ENCODE peak calls at places on chromosomes 4 and X, in nine cellular contexts. One of them, this sample, is unnamed.

GRCh38 chrX:66012094-66012534 is 27.8 kb downstream of the VSIG4 start:
- DNase-seq in transverse colon: peak; percentile 23
- DNase-seq in K562: peak; percentile 60
- DNase-seq in A549: no peak
- DNase-seq in stomach: peak; percentile 31
- DNase-seq in right lobe of liver: no peak
- DNase-seq in Peyer's patch: no peak
- DNase-seq in uterus: no peak
- DNase-seq in tibial nerve: no peak
- DNase-seq in this sample: no peak

GRCh38 chr4:84258905-84259830 is 239.9 kb downstream of the NKX6-1 start:
- DNase-seq in transverse colon: no peak
- DNase-seq in K562: peak; percentile 26
- DNase-seq in A549: peak; percentile 1
- DNase-seq in stomach: no peak
- DNase-seq in right lobe of liver: no peak
- DNase-seq in Peyer's patch: no peak
- DNase-seq in uterus: no peak
- DNase-seq in tibial nerve: no peak
- DNase-seq in this sample: no peak

GRCh38 chr4:153616005-153616555 is 68.0 kb upstream of the TLR2 start:
- DNase-seq in transverse colon: no peak
- DNase-seq in K562: no peak
- DNase-seq in A549: no peak
- DNase-seq in stomach: no peak
- DNase-seq in right lobe of liver: no peak
- DNase-seq in Peyer's patch: no peak
- DNase-seq in uterus: no peak
- DNase-seq in tibial nerve: no peak
- DNase-seq in this sample: no peak

GRCh38 chr4:96228463-96228862 is 388.6 kb downstream of the PDHA2 start:
- DNase-seq in transverse colon: no peak
- DNase-seq in K562: no peak
- DNase-seq in A549: no peak
- DNase-seq in stomach: no peak
- DNase-seq in right lobe of liver: no peak
- DNase-seq in Peyer's patch: no peak
- DNase-seq in uterus: no peak
- DNase-seq in tibial nerve: no peak
- DNase-seq in this sample: no peak

GRCh38 chr4:53098681-53099121 is 236.6 kb downstream of the RASL11B start:
- DNase-seq in transverse colon: no peak
- DNase-seq in K562: no peak
- DNase-seq in A549: no peak
- DNase-seq in stomach: no peak
- DNase-seq in right lobe of liver: no peak
- DNase-seq in Peyer's patch: no peak
- DNase-seq in uterus: no peak
- DNase-seq in tibial nerve: no peak
- DNase-seq in this sample: no peak

GRCh38 chrX:33207056-33207455 is 4.3 kb downstream of the DMD start:
- DNase-seq in transverse colon: no peak
- DNase-seq in K562: no peak
- DNase-seq in A549: no peak
- DNase-seq in stomach: no peak
- DNase-seq in right lobe of liver: no peak
- DNase-seq in Peyer's patch: no peak
- DNase-seq in uterus: no peak
- DNase-seq in tibial nerve: no peak
- DNase-seq in this sample: no peak

GRCh38 chrX:153732406-153732805 is 7.8 kb downstream of the ABCD1 start:
- DNase-seq in transverse colon: no peak
- DNase-seq in K562: no peak
- DNase-seq in A549: no peak
- DNase-seq in stomach: no peak
- DNase-seq in right lobe of liver: no peak
- DNase-seq in Peyer's patch: no peak
- DNase-seq in uterus: no peak
- DNase-seq in tibial nerve: no peak
- DNase-seq in this sample: no peak

GRCh38 chrX:1384738-1385250 is 7.1 kb downstream of the SLC25A6 start:
- DNase-seq in transverse colon: no peak
- DNase-seq in K562: peak; percentile 30
- DNase-seq in A549: no peak
- DNase-seq in stomach: no peak
- DNase-seq in right lobe of liver: no peak
- DNase-seq in Peyer's patch: no peak
- DNase-seq in uterus: no peak
- DNase-seq in tibial nerve: no peak
- DNase-seq in this sample: peak; percentile 72

GRCh38 chr4:165634766-165635165 is 238.3 kb upstream of the TLL1 start:
- DNase-seq in transverse colon: no peak
- DNase-seq in K562: no peak
- DNase-seq in A549: no peak
- DNase-seq in stomach: no peak
- DNase-seq in right lobe of liver: no peak
- DNase-seq in Peyer's patch: no peak
- DNase-seq in uterus: no peak
- DNase-seq in tibial nerve: no peak
- DNase-seq in this sample: no peak

GRCh38 chrX:3191186-3191585 is 149.9 kb downstream of the ARSF start:
- DNase-seq in transverse colon: no peak
- DNase-seq in K562: no peak
- DNase-seq in A549: no peak
- DNase-seq in stomach: no peak
- DNase-seq in right lobe of liver: no peak
- DNase-seq in Peyer's patch: no peak
- DNase-seq in uterus: no peak
- DNase-seq in tibial nerve: no peak
- DNase-seq in this sample: no peak

GRCh38 chr4:40976343-40976742 is 226.6 kb downstream of the NSUN7 start:
- DNase-seq in transverse colon: peak; percentile 25
- DNase-seq in K562: peak; percentile 32
- DNase-seq in A549: peak; percentile 14
- DNase-seq in stomach: peak; percentile 43
- DNase-seq in right lobe of liver: no peak
- DNase-seq in Peyer's patch: no peak
- DNase-seq in uterus: no peak
- DNase-seq in tibial nerve: no peak
- DNase-seq in this sample: no peak

GRCh38 chr4:7196731-7197130 is 4.4 kb downstream of the SORCS2 start:
- DNase-seq in transverse colon: no peak
- DNase-seq in K562: no peak
- DNase-seq in A549: no peak
- DNase-seq in stomach: no peak
- DNase-seq in right lobe of liver: no peak
- DNase-seq in Peyer's patch: no peak
- DNase-seq in uterus: peak; percentile 4
- DNase-seq in tibial nerve: peak; percentile 4
- DNase-seq in this sample: no peak

GRCh38 chr4:47213971-47214370 is 182.6 kb downstream of the GABRB1 start:
- DNase-seq in transverse colon: no peak
- DNase-seq in K562: no peak
- DNase-seq in A549: no peak
- DNase-seq in stomach: no peak
- DNase-seq in right lobe of liver: no peak
- DNase-seq in Peyer's patch: no peak
- DNase-seq in uterus: no peak
- DNase-seq in tibial nerve: no peak
- DNase-seq in this sample: no peak

GRCh38 chrX:80431502-80431832 is 11.2 kb downstream of the TENT5D start:
- DNase-seq in transverse colon: no peak
- DNase-seq in K562: no peak
- DNase-seq in A549: no peak
- DNase-seq in stomach: no peak
- DNase-seq in right lobe of liver: no peak
- DNase-seq in Peyer's patch: no peak
- DNase-seq in uterus: no peak
- DNase-seq in tibial nerve: no peak
- DNase-seq in this sample: no peak

GRCh38 chrX:80432441-80432840 is 12.2 kb downstream of the TENT5D start:
- DNase-seq in transverse colon: no peak
- DNase-seq in K562: no peak
- DNase-seq in A549: no peak
- DNase-seq in stomach: no peak
- DNase-seq in right lobe of liver: no peak
- DNase-seq in Peyer's patch: no peak
- DNase-seq in uterus: no peak
- DNase-seq in tibial nerve: no peak
- DNase-seq in this sample: no peak

GRCh38 chrX:80432863-80433262 is 12.6 kb downstream of the TENT5D start:
- DNase-seq in transverse colon: no peak
- DNase-seq in K562: no peak
- DNase-seq in A549: no peak
- DNase-seq in stomach: no peak
- DNase-seq in right lobe of liver: no peak
- DNase-seq in Peyer's patch: no peak
- DNase-seq in uterus: no peak
- DNase-seq in tibial nerve: no peak
- DNase-seq in this sample: no peak

DNA sequence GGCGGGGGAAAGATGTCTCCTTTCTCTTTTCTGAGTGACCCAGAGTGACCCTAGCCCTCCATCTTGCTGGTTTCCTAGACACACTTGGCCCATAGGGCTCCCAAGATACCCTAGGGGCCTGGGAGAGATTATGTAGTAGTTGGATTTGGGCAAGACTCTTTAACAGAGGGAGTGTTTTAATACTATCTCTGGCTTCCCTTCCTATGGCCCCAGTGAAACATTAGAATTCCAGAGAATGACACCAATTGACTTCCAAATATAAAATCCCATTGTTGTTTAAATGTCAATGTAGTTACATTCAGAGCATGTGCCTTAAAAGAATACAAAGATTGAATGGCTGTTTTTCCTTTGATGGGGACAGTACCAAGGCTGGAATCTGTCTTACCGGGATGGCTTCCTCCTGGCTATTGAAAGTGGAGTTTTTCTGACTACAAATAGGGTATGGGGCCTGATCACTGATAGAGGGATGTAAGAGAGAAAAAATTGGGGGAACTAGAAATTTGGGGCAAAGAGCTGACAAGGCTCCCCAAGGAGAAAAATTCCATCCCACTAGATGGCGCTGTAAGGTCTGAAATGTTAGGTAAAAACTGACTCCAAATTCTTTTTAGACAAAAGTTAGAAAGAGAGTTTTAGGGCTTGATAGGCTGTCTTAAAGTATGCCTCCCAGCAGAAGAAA is 10.7 kb downstream of the TENT5D start:
- DNase-seq in transverse colon: no peak
- DNase-seq in K562: peak; percentile 47
- DNase-seq in A549: no peak
- DNase-seq in stomach: no peak
- DNase-seq in right lobe of liver: no peak
- DNase-seq in Peyer's patch: no peak
- DNase-seq in uterus: no peak
- DNase-seq in tibial nerve: no peak
- DNase-seq in this sample: no peak
- TF ChIP-seq CTCF in transverse colon: no peak
- TF ChIP-seq CTCF in K562: peak; percentile 10
- TF ChIP-seq CTCF in A549: no peak
- TF ChIP-seq CTCF in stomach: no peak
- TF ChIP-seq CTCF in right lobe of liver: peak; percentile 50
- TF ChIP-seq CTCF in Peyer's patch: no peak
- TF ChIP-seq CTCF in uterus: no peak
- TF ChIP-seq CTCF in tibial nerve: no peak
- TF ChIP-seq CTCF in this sample: no peak

DNA sequence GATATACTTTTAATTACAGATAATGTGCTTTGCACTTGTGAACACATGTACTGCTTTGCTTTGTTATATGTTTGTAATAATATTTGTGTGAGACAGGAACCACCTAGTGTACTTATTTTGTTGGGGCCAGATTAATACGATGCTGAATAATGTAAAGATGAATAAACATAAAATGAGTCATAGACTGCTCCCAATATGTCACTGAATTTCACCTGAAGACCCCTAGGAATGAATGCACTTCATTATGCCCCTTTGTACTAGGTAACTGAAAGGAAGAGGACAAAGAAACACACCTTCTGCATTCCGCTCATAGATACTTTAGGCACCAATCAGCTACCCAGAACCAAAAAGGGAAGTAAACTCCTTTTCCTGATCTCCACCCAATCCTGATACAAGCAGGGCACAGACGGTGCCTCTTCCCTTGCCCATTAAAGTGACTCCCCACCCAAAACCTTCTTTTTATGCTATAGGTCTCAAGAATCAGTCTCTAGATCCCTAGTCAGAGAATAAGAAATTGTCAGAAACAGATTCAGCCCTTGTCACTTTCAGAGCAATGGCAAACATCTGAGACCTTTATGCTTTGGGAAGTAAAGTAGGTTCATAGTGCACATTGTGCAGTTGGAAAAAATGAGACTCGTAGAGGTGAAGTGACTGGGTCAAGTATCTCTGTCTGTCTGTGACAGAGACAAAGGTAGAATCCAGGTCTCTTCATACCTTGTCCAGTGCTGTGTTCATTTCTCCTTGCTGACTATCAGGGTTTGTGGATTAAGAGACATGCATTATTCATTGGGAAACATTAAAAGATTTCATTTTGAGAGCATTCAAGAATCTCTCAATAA is 2.3 kb downstream of the GPR174 start:
- DNase-seq in transverse colon: no peak
- DNase-seq in K562: no peak
- DNase-seq in A549: no peak
- DNase-seq in stomach: no peak
- DNase-seq in right lobe of liver: no peak
- DNase-seq in Peyer's patch: no peak
- DNase-seq in uterus: no peak
- DNase-seq in tibial nerve: no peak
- DNase-seq in this sample: no peak
- TF ChIP-seq POLR2A in transverse colon: no peak
- TF ChIP-seq POLR2A in K562: no peak
- TF ChIP-seq POLR2A in A549: no peak
- TF ChIP-seq POLR2A in stomach: no peak
- TF ChIP-seq POLR2A in right lobe of liver: no peak
- TF ChIP-seq POLR2A in Peyer's patch: no peak
- TF ChIP-seq POLR2A in uterus: no peak
- TF ChIP-seq POLR2A in tibial nerve: no peak
- TF ChIP-seq POLR2A in this sample: no peak

GRCh38 chrX:73468376-73468775 is 21.5 kb downstream of the CDX4 start:
- DNase-seq in transverse colon: no peak
- DNase-seq in K562: no peak
- DNase-seq in A549: no peak
- DNase-seq in stomach: no peak
- DNase-seq in right lobe of liver: no peak
- DNase-seq in Peyer's patch: no peak
- DNase-seq in uterus: no peak
- DNase-seq in tibial nerve: no peak
- DNase-seq in this sample: no peak
- TF ChIP-seq CTCF in transverse colon: no peak
- TF ChIP-seq CTCF in K562: no peak
- TF ChIP-seq CTCF in A549: no peak
- TF ChIP-seq CTCF in stomach: no peak
- TF ChIP-seq CTCF in right lobe of liver: no peak
- TF ChIP-seq CTCF in Peyer's patch: no peak
- TF ChIP-seq CTCF in uterus: no peak
- TF ChIP-seq CTCF in tibial nerve: no peak
- TF ChIP-seq CTCF in this sample: no peak

DNA sequence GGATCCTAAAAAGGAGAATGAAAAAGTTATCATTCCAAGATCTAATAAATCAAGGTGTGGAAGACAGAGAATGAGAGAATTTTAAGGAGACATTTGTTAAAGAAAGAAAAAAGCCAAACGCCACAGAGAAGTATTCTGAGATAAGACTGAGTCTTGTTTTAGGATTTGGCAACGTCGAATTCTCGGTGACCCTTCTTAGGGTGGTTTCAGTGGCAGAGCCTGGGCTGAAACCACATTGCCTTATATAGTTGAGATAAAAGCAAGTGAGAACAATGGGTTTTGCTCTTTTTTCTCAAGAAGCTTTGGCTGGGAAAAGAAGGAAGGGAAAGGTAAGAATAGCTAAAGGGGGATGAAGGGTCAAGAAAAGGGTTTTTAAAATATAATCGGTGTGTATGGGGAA is 209.4 kb downstream of the VEGFC start:
- DNase-seq in transverse colon: no peak
- DNase-seq in K562: no peak
- DNase-seq in A549: no peak
- DNase-seq in stomach: no peak
- DNase-seq in right lobe of liver: no peak
- DNase-seq in Peyer's patch: no peak
- DNase-seq in uterus: no peak
- DNase-seq in tibial nerve: no peak
- DNase-seq in this sample: no peak
- TF ChIP-seq POLR2A in transverse colon: no peak
- TF ChIP-seq POLR2A in K562: no peak
- TF ChIP-seq POLR2A in A549: no peak
- TF ChIP-seq POLR2A in stomach: no peak
- TF ChIP-seq POLR2A in right lobe of liver: no peak
- TF ChIP-seq POLR2A in Peyer's patch: no peak
- TF ChIP-seq POLR2A in uterus: no peak
- TF ChIP-seq POLR2A in tibial nerve: no peak
- TF ChIP-seq POLR2A in this sample: no peak

This sample was measured in lower leg skin.